ENCODE peak calls at places on chromosome 21, in ten cellular contexts. A is HFF-Myc; V is Right ventricle myocardium superior; I is LNCaP clone FGC; Y is AG08396; E is activated T-cell treated with anti-CD3 and anti-CD28 coated beads, Interleukin-2, amount 50 U/mL, for 24 hours; Q is nephron progenitor cell; C is hypothalamus; L is lower lobe of right lung; O is NCI-H1105. K is an unnamed sample.

GRCh38 chr21:15604424-15604823 is 125.4 kb upstream of the USP25 start:
- DNase-seq in Q (no peak), A (peak; percentile 9), O (no peak), E (no peak), C (no peak), L (no peak), I (no peak), V (no peak), Y (peak; percentile 3), K (no peak)

GRCh38 chr21:37032877-37033471 is 26.5 kb downstream of the RIPPLY3 start:
- DNase-seq in O (no peak), A (peak; percentile 27), Q (no peak), E (no peak), C (no peak), Y (peak; percentile 34), I (no peak), L (no peak), V (no peak), K (no peak)

GRCh38 chr21:42201615-42202161 is 17.3 kb upstream of the ABCG1 start:
- DNase-seq in E (no peak), Y (no peak), V (no peak), A (no peak), C (no peak), O (no peak), Q (no peak), I (no peak), L (no peak), K (no peak)

GRCh38 chr21:46060596-46061061 is 37.3 kb upstream of the COL6A2 start:
- DNase-seq in V (peak; percentile 71), I (no peak), O (no peak), Y (peak; percentile 90), C (no peak), E (peak; percentile 36), Q (no peak), A (peak; percentile 95), L (peak; percentile 49), K (peak; percentile 91)

GRCh38 chr21:44526096-44526997 is 13.6 kb downstream of the KRTAP10-1 start:
- DNase-seq in O (no peak), A (no peak), L (peak; percentile 24), I (no peak), V (no peak), Q (no peak), E (no peak), C (no peak), Y (no peak), K (no peak)

GRCh38 chr21:33428669-33429068 is 25.5 kb downstream of the IFNGR2 start:
- DNase-seq in C (no peak), L (peak; percentile 68), E (no peak), O (no peak), I (no peak), Q (no peak), Y (no peak), V (peak; percentile 37), A (no peak), K (peak; percentile 65)

GRCh38 chr21:32597205-32597604 is 11.9 kb upstream of the TCP10L start:
- DNase-seq in I (no peak), E (no peak), L (no peak), A (peak; percentile 69), O (no peak), C (no peak), V (no peak), Y (peak; percentile 39), Q (no peak), K (no peak)

GRCh38 chr21:19197950-19198349 is 794.4 kb upstream of the TMPRSS15 start:
- DNase-seq in Q (no peak), V (no peak), C (no peak), E (no peak), O (no peak), Y (no peak), A (no peak), L (no peak), I (no peak), K (no peak)

GRCh38 chr21:29267666-29268065 is 31.1 kb upstream of the BACH1 start:
- DNase-seq in O (no peak), I (no peak), Q (no peak), Y (no peak), A (no peak), C (no peak), E (no peak), V (no peak), L (no peak), K (no peak)

GRCh38 chr21:43020771-43021170 is 46.4 kb downstream of the PKNOX1 start:
- DNase-seq in Q (peak; percentile 14), Y (no peak), E (no peak), L (no peak), C (no peak), V (no peak), A (no peak), O (no peak), I (no peak), K (no peak)

GRCh38 chr21:42172596-42173483 is 46.1 kb upstream of the ABCG1 start:
- DNase-seq in E (no peak), O (no peak), C (no peak), I (no peak), Y (no peak), A (no peak), L (no peak), Q (no peak), V (no peak), K (no peak)

GRCh38 chr21:42835611-42836401 is 43.5 kb downstream of the WDR4 start:
- DNase-seq in V (no peak), E (no peak), Q (no peak), L (no peak), I (no peak), O (no peak), A (no peak), Y (no peak), C (no peak), K (no peak)

GRCh38 chr21:45866473-45867010 is 115.0 kb upstream of the COL6A1 start:
- DNase-seq in Y (no peak), A (no peak), E (peak; percentile 16), C (no peak), Q (no peak), L (no peak), O (no peak), V (no peak), I (no peak), K (no peak)

GRCh38 chr21:46093668-46094400 is 4.1 kb upstream of the COL6A2 start:
- DNase-seq in E (peak; percentile 29), L (no peak), I (no peak), C (no peak), O (no peak), V (no peak), Q (no peak), Y (no peak), A (no peak), K (peak; percentile 42)